ENCODE peak calls at places on chromosomes 11 and 22, in six cellular contexts. D is K562, W is GM12878, M is NT2/D1, X is H1, Y is HepG2. V is an unnamed sample.

GRCh38 chr11:121358775-121359174 is 66.2 kb downstream of the SC5D start:
- DNase-seq in Y (no peak), X (no peak), W (no peak), M (no peak), D (no peak), V (no peak)

GRCh38 chr22:30267382-30268302 is 991 bp upstream of the OSM start:
- DNase-seq in M (no peak), W (no peak), D (no peak), X (no peak), Y (no peak), V (no peak)

GRCh38 chr11:86999859-87000753 is 37.6 kb upstream of the TMEM135 start:
- DNase-seq in X (no peak), Y (peak), M (peak), W (no peak), D (peak), V (no peak)

GRCh38 chr22:38177926-38178604 is 3.6 kb downstream of the PLA2G6 start:
- DNase-seq in W (no peak), Y (peak), X (no peak), D (peak), M (no peak), V (peak)

GRCh38 chr11:21707116-21707769 is 485.6 kb upstream of the ANO5 start:
- DNase-seq in Y (no peak), M (no peak), D (no peak), W (no peak), X (no peak), V (no peak)

GRCh38 chr22:18145676-18146388 is 4.1 kb upstream of the USP18 start:
- DNase-seq in Y (no peak), M (no peak), X (no peak), W (no peak), D (no peak), V (no peak)

GRCh38 chr11:82883853-82884252 is 16.4 kb downstream of the PRCP start:
- DNase-seq in M (no peak), W (no peak), D (no peak), X (no peak), Y (no peak), V (no peak)

GRCh38 chr11:125951731-125952130 is 5.9 kb downstream of the VSIG10L2 start:
- DNase-seq in M (no peak), Y (no peak), D (no peak), W (no peak), X (no peak), V (no peak)

GRCh38 chr11:14312736-14313438 is 46.1 kb downstream of the RRAS2 start:
- DNase-seq in Y (no peak), D (no peak), W (no peak), M (no peak), X (no peak), V (no peak)

GRCh38 chr11:131867457-131868257 is 497.2 kb downstream of the NTM start:
- DNase-seq in Y (peak), M (peak), D (peak), W (no peak), X (peak), V (no peak)

GRCh38 chr22:44585559-44586121 is 87.6 kb upstream of the RTL6 start:
- DNase-seq in M (no peak), X (no peak), Y (no peak), D (no peak), W (no peak), V (no peak)

GRCh38 chr11:110031171-110031570 is 62.0 kb upstream of the ZC3H12C start:
- DNase-seq in X (no peak), M (no peak), Y (no peak), D (no peak), W (no peak), V (no peak)

GRCh38 chr11:124511739-124512138 is 31.7 kb downstream of the OR8B12 start:
- DNase-seq in X (no peak), W (no peak), Y (no peak), M (no peak), D (no peak), V (no peak)

GRCh38 chr11:94376841-94377240 is 24.4 kb downstream of the GPR83 start:
- DNase-seq in D (no peak), X (no peak), M (no peak), Y (no peak), W (no peak), V (no peak)

GRCh38 chr11:27882066-27882697 is 181.9 kb upstream of the BDNF start:
- DNase-seq in X (no peak), Y (no peak), W (no peak), D (no peak), M (no peak), V (peak)

GRCh38 chr22:30871391-30872281 is 96.9 kb downstream of the MORC2 start:
- DNase-seq in D (no peak), M (no peak), W (no peak), Y (no peak), X (no peak), V (no peak)

GRCh38 chr11:124717786-124718634 is 21.7 kb upstream of the NRGN start:
- DNase-seq in Y (peak), M (no peak), W (no peak), D (no peak), X (peak), V (no peak)

GRCh38 chr11:64352099-64353005 is 6.6 kb upstream of the RPS6KA4 start:
- DNase-seq in Y (no peak), X (no peak), W (no peak), D (no peak), M (no peak), V (no peak)
- TF ChIP-seq YY1 in Y (no peak), X (no peak), W (no peak), D (no peak), M (no peak), V (no peak)

GRCh38 chr11:65981972-65982823 is 19.8 kb downstream of the EIF1AD start:
- DNase-seq in Y (no peak), M (no peak), D (no peak), W (no peak), X (no peak), V (no peak)
- TF ChIP-seq ZNF274 in Y (no peak), M (no peak), D (no peak), W (no peak), X (no peak), V (no peak)

DNA sequence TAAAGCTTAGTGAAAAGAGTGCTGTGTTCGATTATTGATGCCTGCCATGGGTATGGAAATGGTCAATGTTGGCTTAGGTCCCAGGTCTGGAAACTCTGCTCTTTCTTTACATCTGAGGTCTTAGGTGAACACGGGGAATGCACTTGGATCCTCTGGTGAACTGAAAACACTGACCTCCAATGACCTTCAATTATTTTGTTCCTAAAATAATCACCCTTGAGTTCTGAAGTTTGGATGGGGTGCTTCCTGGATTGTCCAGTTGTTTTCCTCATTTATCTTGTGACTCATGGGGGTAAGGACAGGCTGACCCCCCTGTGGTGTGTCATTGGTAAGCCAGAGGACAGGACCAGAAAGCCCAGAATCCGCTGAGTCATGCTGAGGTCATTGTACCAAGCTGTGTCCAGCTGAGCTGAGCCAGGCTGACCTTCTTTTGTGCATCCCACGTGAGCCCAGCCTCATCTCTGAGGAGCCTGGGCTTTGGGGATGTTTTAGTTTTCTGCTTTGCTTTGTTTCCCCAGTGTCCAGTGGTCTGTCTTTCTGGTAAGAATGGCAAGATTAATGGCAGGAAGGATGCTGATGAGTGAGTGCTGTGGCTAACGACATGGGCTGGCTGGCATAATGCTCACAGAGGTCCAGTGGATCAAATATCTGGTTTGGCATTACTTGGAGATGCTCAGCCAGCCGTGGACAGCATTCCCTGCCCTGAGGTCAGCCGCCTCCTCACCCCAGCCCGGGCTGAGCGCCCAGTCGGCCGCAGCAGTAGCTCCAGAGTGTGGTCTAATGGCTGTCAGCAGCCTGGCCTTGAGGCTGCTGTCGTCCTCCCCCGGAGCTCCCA is 35.6 kb downstream of the AMPD3 start:
- DNase-seq in M (no peak), D (peak), W (no peak), Y (peak), X (no peak), V (peak)
- TF ChIP-seq YY1 in M (no peak), D (no peak), W (no peak), Y (no peak), X (no peak), V (no peak)

DNA sequence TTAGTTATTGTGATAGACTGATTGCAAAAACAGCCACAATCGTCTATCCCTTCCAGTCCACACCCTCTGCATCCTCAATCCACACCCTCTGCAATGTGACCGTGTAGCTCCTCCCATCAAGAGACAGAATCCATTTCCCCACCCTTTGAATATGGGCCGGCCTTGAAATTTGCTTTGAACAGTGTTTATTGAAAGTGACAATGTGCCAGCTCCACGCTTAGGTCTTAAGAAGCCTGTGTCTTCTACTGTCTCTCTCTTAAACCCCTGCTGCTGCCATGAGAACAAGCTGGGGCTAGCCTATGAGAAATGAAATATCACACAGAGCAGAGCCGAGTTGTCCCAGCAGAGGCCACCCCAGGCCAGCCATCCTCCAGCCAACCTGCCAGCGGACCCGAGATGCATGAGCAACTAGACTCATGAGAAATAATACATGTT is 22.3 kb upstream of the MICAL2 start:
- DNase-seq in X (no peak), W (no peak), M (no peak), D (peak), Y (no peak), V (no peak)
- TF ChIP-seq ZNF274 in X (no peak), W (no peak), M (no peak), D (no peak), Y (no peak), V (no peak)

GRCh38 chr11:78759067-78759466 is 184.4 kb upstream of the NARS2 start:
- DNase-seq in X (no peak), W (no peak), M (no peak), Y (no peak), D (no peak), V (no peak)
- TF ChIP-seq YY1 in X (no peak), W (no peak), M (no peak), Y (no peak), D (no peak), V (no peak)

DNA sequence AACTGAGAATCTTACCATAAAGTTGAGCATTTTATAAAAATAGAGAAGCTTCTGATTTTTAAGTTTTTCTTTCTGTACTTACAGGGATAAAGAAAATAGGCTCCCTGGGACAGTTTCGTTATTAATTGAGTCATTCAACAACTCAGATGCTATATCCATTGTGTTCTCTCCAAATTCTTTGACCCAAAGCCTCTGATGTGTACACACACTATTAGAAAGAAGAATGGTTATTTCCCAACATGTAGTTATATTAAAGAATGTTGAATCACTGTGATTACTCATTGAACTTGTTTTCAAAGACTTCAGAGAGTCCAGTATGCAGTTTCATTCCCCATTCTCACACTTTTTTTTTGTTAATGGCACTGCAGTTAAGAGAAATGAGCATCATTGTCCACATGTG is 734.3 kb upstream of the ARHGAP42 start:
- DNase-seq in Y (no peak), X (no peak), D (no peak), M (no peak), W (no peak), V (no peak)
- TF ChIP-seq ZNF274 in Y (no peak), X (no peak), D (no peak), M (no peak), W (no peak), V (no peak)

GRCh38 chr11:24598636-24599035 is 101.8 kb downstream of the LUZP2 start:
- DNase-seq in X (no peak), D (no peak), W (no peak), Y (no peak), M (no peak), V (no peak)
- TF ChIP-seq YY1 in X (no peak), D (no peak), W (no peak), Y (no peak), M (no peak), V (no peak)

DNA sequence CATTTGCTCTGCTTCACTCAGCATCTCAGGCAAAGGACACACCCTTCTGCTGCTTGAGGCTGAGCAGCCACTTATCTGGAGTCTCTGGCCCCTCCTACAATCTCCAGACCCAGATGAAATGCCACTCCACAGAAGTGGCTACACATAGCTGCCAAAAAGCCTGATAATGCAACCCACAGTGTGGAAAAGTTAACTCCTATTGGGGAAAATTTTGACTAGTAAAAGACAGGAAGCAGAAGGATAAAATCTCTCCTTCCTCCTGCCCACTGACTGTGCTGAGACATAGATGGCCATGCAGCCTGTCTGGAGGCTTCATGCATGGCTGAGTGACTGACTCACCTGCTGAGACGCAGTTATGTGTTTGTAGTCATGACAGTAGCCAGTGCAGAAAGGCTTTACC is 92.3 kb upstream of the TEAD1 start:
- DNase-seq in W (no peak), M (no peak), D (peak), Y (no peak), X (no peak), V (peak)
- TF ChIP-seq ZNF274 in W (no peak), M (no peak), D (no peak), Y (no peak), X (no peak), V (no peak)

GRCh38 chr22:23223566-23224317 is 43.4 kb downstream of the BCR start:
- DNase-seq in X (no peak), M (no peak), W (no peak), D (peak), Y (peak), V (no peak)

GRCh38 chr22:23227380-23227779 is 47.1 kb downstream of the BCR start:
- DNase-seq in X (no peak), D (no peak), M (no peak), W (no peak), Y (no peak), V (no peak)

GRCh38 chr22:23225337-23225723 is 45.0 kb downstream of the BCR start:
- DNase-seq in X (no peak), D (no peak), W (no peak), Y (no peak), M (no peak), V (no peak)

GRCh38 chr22:23226497-23226850 is 46.2 kb downstream of the BCR start:
- DNase-seq in D (no peak), Y (no peak), M (no peak), W (no peak), X (no peak), V (no peak)

GRCh38 chr22:23225724-23226496 is 45.6 kb downstream of the BCR start:
- DNase-seq in Y (no peak), X (no peak), D (no peak), M (no peak), W (no peak), V (no peak)
- TF ChIP-seq YY1 in Y (no peak), X (no peak), D (no peak), M (no peak), W (no peak), V (no peak)